ENCODE peak calls at places on chromosomes 13 and 19, in four cellular contexts. One of them, this sample, is unnamed. For H3K4me1, the result is how much of the 10 kb centered on the place peaks cover.

GRCh38 chr19:55831846-55832245 is at the start of gene NLRP11:
- DNase-seq in A549: no peak
- DNase-seq in colonic mucosa: no peak
- DNase-seq in Peyer's patch: no peak
- DNase-seq in this sample: no peak

GRCh38 chr13:50152224-50152623 is 137.0 kb downstream of the KCNRG start:
- DNase-seq in A549: no peak
- DNase-seq in colonic mucosa: no peak
- DNase-seq in Peyer's patch: no peak
- DNase-seq in this sample: no peak

GRCh38 chr13:100689191-100689590 is 14.6 kb upstream of the TMTC4 start:
- DNase-seq in Peyer's patch: no peak
- DNase-seq in colonic mucosa: no peak
- DNase-seq in A549: no peak
- DNase-seq in this sample: no peak

GRCh38 chr13:33931397-33931987 is 113.5 kb downstream of the RFC3 start:
- DNase-seq in A549: peak
- DNase-seq in Peyer's patch: no peak
- DNase-seq in colonic mucosa: no peak
- DNase-seq in this sample: no peak

GRCh38 chr13:107753748-107754147 is 461.6 kb downstream of the LIG4 start:
- DNase-seq in colonic mucosa: no peak
- DNase-seq in Peyer's patch: no peak
- DNase-seq in A549: no peak
- DNase-seq in this sample: no peak

GRCh38 chr19:39430675-39431593 is 4.8 kb downstream of the RPS16 start:
- DNase-seq in colonic mucosa: peak
- DNase-seq in Peyer's patch: no peak
- DNase-seq in A549: peak
- DNase-seq in this sample: peak

GRCh38 chr19:39293394-39293793 is 2.8 kb upstream of the IFNL1 start:
- DNase-seq in A549: no peak
- DNase-seq in colonic mucosa: no peak
- DNase-seq in Peyer's patch: no peak
- DNase-seq in this sample: no peak

GRCh38 chr13:96935971-96936370 is 58.3 kb downstream of the OXGR1 start:
- DNase-seq in colonic mucosa: no peak
- DNase-seq in Peyer's patch: no peak
- DNase-seq in A549: no peak
- DNase-seq in this sample: no peak

GRCh38 chr19:5961969-5962945 is 15.7 kb downstream of the RANBP3 start:
- DNase-seq in A549: no peak
- DNase-seq in Peyer's patch: peak
- DNase-seq in colonic mucosa: peak
- DNase-seq in this sample: peak

GRCh38 chr19:29687244-29687896 is 22.1 kb downstream of the PLEKHF1 start:
- DNase-seq in A549: no peak
- DNase-seq in Peyer's patch: no peak
- DNase-seq in colonic mucosa: no peak
- DNase-seq in this sample: no peak

GRCh38 chr13:91652389-91652788 is 254.0 kb downstream of the GPC5 start:
- DNase-seq in Peyer's patch: no peak
- DNase-seq in A549: no peak
- DNase-seq in colonic mucosa: no peak
- DNase-seq in this sample: no peak

GRCh38 chr19:39133431-39134270 is 8.1 kb downstream of the PAK4 start:
- DNase-seq in colonic mucosa: peak
- DNase-seq in Peyer's patch: peak
- DNase-seq in A549: no peak
- DNase-seq in this sample: no peak

GRCh38 chr13:31878495-31878894 is 139.2 kb downstream of the RXFP2 start:
- DNase-seq in colonic mucosa: no peak
- DNase-seq in A549: no peak
- DNase-seq in Peyer's patch: no peak
- DNase-seq in this sample: no peak

GRCh38 chr13:99046851-99047250 is 69.0 kb upstream of the DOCK9 start:
- DNase-seq in colonic mucosa: no peak
- DNase-seq in Peyer's patch: no peak
- DNase-seq in A549: no peak
- DNase-seq in this sample: no peak

GRCh38 chr13:109919715-109920375 is 133.5 kb upstream of the IRS2 start:
- DNase-seq in Peyer's patch: no peak
- DNase-seq in colonic mucosa: no peak
- DNase-seq in A549: no peak
- DNase-seq in this sample: no peak

GRCh38 chr13:50133277-50133953 is 118.2 kb downstream of the KCNRG start:
- DNase-seq in colonic mucosa: no peak
- DNase-seq in A549: no peak
- DNase-seq in Peyer's patch: no peak
- DNase-seq in this sample: no peak

GRCh38 chr13:60944863-60945262 is 470.8 kb downstream of the PCDH20 start:
- DNase-seq in Peyer's patch: no peak
- DNase-seq in A549: no peak
- DNase-seq in colonic mucosa: no peak
- DNase-seq in this sample: no peak

GRCh38 chr19:17847538-17848366 is at the start of gene JAK3:
- DNase-seq in colonic mucosa: no peak
- DNase-seq in A549: no peak
- DNase-seq in Peyer's patch: peak
- DNase-seq in this sample: peak

GRCh38 chr19:10533656-10534386 is 9.9 kb upstream of the ATG4D start:
- DNase-seq in colonic mucosa: no peak
- DNase-seq in A549: no peak
- DNase-seq in Peyer's patch: no peak
- DNase-seq in this sample: no peak

GRCh38 chr19:39183100-39183499 is 13.7 kb upstream of the NCCRP1 start:
- DNase-seq in colonic mucosa: no peak
- DNase-seq in Peyer's patch: no peak
- DNase-seq in A549: no peak
- DNase-seq in this sample: no peak

GRCh38 chr19:12828494-12828893 is 5.9 kb downstream of the RTBDN start:
- DNase-seq in colonic mucosa: peak
- DNase-seq in A549: no peak
- DNase-seq in Peyer's patch: peak
- DNase-seq in this sample: no peak

GRCh38 chr13:23679214-23679613 is 109.0 kb downstream of the TNFRSF19 start:
- DNase-seq in A549: no peak
- DNase-seq in Peyer's patch: no peak
- DNase-seq in colonic mucosa: no peak
- DNase-seq in this sample: no peak

GRCh38 chr13:54513254-54513653 is 1484.6 kb downstream of the OLFM4 start:
- DNase-seq in Peyer's patch: no peak
- DNase-seq in colonic mucosa: no peak
- DNase-seq in A549: no peak
- DNase-seq in this sample: no peak

GRCh38 chr19:10895920-10896319 is 24.6 kb downstream of the CARM1 start:
- DNase-seq in A549: no peak
- DNase-seq in colonic mucosa: no peak
- DNase-seq in Peyer's patch: no peak
- DNase-seq in this sample: no peak

GRCh38 chr19:47369923-47370625 is 21.0 kb downstream of the DHX34 start:
- DNase-seq in Peyer's patch: no peak
- DNase-seq in A549: no peak
- DNase-seq in colonic mucosa: no peak
- DNase-seq in this sample: no peak

GRCh38 chr13:110556224-110556606 is 5.3 kb downstream of the RAB20 start:
- DNase-seq in colonic mucosa: no peak
- DNase-seq in Peyer's patch: no peak
- DNase-seq in A549: no peak
- DNase-seq in this sample: no peak

GRCh38 chr19:35596366-35596999 is 10.5 kb downstream of the PMIS2 start:
- DNase-seq in A549: peak
- DNase-seq in Peyer's patch: no peak
- DNase-seq in colonic mucosa: no peak
- DNase-seq in this sample: no peak

GRCh38 chr19:38497907-38498306 is 64.4 kb downstream of the RYR1 start:
- DNase-seq in Peyer's patch: no peak
- DNase-seq in colonic mucosa: no peak
- DNase-seq in A549: no peak
- DNase-seq in this sample: no peak

DNA sequence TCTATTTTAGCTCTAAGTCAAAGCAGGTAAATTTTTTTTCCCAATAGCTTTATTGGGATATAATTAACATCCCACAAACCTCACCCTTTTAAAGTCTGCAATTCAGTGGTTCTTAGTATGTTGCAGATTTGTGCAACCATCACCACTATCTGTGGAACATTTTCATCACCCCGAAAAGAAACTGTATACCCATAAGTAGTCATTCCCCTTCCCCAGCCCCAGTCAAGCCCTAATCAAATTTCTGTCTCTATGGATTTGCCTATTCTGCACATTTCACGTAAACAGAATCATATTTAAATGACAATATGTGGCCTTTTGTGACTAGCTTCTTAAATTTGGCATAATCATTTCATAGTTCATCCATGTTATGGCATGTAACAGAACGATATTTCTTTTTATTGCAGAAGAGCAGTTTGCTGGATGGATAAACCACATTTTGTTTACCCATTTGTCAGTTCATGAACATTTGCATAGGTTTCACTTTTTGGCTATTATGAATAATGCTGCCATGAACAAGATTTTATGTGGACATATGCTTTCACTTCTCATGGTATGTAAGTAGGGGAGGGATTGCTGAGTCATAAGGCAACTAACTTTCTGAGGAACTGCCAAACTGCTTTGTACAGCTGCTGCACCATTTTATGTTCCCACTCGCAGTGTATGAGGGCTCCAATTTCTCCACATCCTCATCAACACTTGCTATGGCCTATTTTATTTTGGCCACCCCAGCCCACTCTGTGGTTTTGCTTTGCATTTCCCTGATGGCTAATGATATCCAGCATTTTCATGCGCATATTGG is 10.9 kb downstream of the SLC46A3 start:
- DNase-seq in colonic mucosa: no peak
- DNase-seq in Peyer's patch: no peak
- DNase-seq in A549: no peak
- DNase-seq in this sample: no peak
- H3K27ac ChIP-seq in colonic mucosa: no peak
- H3K27ac ChIP-seq in Peyer's patch: no peak
- H3K27ac ChIP-seq in A549: no peak
- H3K27ac ChIP-seq in this sample: no peak

GRCh38 chr19:45512881-45513483 is 5.7 kb downstream of the VASP start:
- DNase-seq in A549: no peak
- DNase-seq in Peyer's patch: no peak
- DNase-seq in colonic mucosa: no peak
- DNase-seq in this sample: no peak
- H3K4me1 ChIP-seq in A549: half or more
- H3K4me1 ChIP-seq in Peyer's patch: half or more
- H3K4me1 ChIP-seq in colonic mucosa: half or more
- H3K4me1 ChIP-seq in this sample: under half

GRCh38 chr19:918152-918437 is 962 bp downstream of the KISS1R start:
- DNase-seq in A549: no peak
- DNase-seq in Peyer's patch: no peak
- DNase-seq in colonic mucosa: no peak
- DNase-seq in this sample: no peak
- H3K27ac ChIP-seq in A549: peak
- H3K27ac ChIP-seq in Peyer's patch: peak
- H3K27ac ChIP-seq in colonic mucosa: no peak
- H3K27ac ChIP-seq in this sample: no peak

DNA sequence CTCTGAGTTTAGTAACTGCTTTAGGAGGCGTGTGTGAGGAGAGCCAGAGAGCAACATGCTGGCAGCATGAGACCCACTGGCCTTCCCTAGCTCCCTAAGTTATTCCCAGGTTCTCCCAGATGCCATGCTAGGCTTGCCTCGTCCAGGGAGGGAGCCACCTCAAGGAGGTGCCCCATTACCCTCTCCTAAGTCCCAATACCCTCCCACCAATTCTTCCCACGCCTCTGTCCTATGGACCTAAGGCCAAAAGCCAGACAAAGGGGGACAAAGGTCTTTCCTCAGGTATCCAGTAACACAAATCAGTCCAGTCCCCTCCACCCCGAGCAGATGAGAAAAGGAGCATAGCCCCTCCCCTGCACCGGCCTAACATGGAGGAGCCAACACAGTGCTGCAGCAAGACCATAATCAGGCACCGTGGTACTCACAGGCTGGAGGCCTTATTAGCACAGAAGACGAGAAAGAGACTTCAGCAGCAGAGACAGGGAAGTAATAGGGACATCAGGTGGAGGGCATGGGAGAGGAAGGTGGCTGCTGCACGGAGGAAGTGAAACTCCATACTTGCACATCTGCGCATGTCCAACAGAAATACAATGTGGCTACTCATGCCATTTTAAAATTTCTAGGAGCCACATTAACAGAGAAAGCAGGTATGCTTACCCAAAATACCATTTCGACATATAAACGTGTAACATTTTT is 46.3 kb downstream of the BRD4 start:
- DNase-seq in colonic mucosa: no peak
- DNase-seq in Peyer's patch: no peak
- DNase-seq in A549: no peak
- DNase-seq in this sample: no peak
- H3K4me1 ChIP-seq in colonic mucosa: under half
- H3K4me1 ChIP-seq in Peyer's patch: half or more
- H3K4me1 ChIP-seq in A549: half or more
- H3K4me1 ChIP-seq in this sample: half or more

DNA sequence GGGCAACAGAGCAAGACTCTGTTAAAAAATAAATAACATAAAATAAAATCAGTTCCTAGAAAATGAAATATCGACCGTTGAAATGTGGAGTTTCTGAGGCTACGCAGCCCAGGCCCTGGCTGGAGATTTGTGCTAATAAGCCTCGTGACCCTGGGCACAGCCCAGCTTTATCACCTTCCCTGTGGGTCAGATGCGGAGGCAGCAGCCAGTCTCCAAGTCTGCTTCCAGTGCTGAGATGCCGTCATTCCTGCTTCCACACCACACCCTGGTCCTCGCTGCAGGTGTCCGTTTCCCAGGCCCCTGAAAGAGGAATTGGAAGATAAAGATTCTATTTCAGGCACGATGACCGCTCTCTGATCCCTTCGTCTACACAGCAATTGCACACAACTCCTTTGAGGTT is 48.4 kb upstream of the ATP11A start:
- DNase-seq in Peyer's patch: no peak
- DNase-seq in A549: no peak
- DNase-seq in colonic mucosa: no peak
- DNase-seq in this sample: no peak
- H3K27ac ChIP-seq in Peyer's patch: no peak
- H3K27ac ChIP-seq in A549: no peak
- H3K27ac ChIP-seq in colonic mucosa: no peak
- H3K27ac ChIP-seq in this sample: no peak

DNA sequence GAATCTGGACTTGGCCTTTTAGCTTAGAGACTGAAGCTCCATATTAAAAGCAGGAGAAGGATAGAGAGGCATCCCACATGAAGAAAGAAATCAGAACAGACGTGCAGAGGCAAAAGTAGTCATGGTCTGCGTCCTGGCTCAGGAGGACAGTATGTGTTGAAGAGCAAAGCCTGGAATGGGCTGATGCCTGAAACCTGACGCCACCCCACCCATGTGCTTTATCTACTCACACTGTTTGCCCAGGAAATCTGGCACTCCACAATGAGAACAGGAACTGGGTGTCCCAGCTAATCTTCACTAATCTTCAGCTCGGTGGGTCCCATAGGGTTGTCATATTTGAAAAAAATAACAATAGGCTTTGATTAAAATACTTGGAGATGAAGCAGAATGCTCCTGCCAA is 549.0 kb upstream of the GPC6 start:
- DNase-seq in A549: no peak
- DNase-seq in colonic mucosa: no peak
- DNase-seq in Peyer's patch: no peak
- DNase-seq in this sample: no peak
- H3K4me1 ChIP-seq in A549: under half
- H3K4me1 ChIP-seq in colonic mucosa: under half
- H3K4me1 ChIP-seq in Peyer's patch: under half
- H3K4me1 ChIP-seq in this sample: under half